ENCODE peak calls at places on chromosomes 16 and 17, in seven cellular contexts. J, V, B, N, X, C and S are unnamed samples. For H3K4me1, the result is how much of the 10 kb centered on the place peaks cover.

GRCh38 chr17:80951121-80952090 is 40.2 kb upstream of the CHMP6 start:
- DNase-seq in J (no peak), V (no peak), B (no peak), N (no peak), X (no peak), C (no peak), S (peak)

GRCh38 chr16:86498155-86498651 is 12.1 kb upstream of the FOXF1 start:
- DNase-seq in J (no peak), V (no peak), B (no peak), N (no peak), X (no peak), C (no peak), S (no peak)

GRCh38 chr17:66507103-66507923 is 204.9 kb downstream of the PRKCA start:
- DNase-seq in J (no peak), V (peak), B (peak), N (no peak), X (peak), C (no peak), S (no peak)

GRCh38 chr17:79843917-79844815 is 4.9 kb upstream of the CBX4 start:
- DNase-seq in J (peak), V (peak), B (peak), N (no peak), X (peak), C (peak), S (peak)

GRCh38 chr17:48470388-48471034 is 40.5 kb upstream of the SKAP1 start:
- DNase-seq in J (no peak), V (no peak), B (no peak), N (no peak), X (no peak), C (no peak), S (peak)

GRCh38 chr16:521381-522210 is 5.9 kb upstream of the CAPN15 start:
- DNase-seq in J (no peak), V (peak), B (no peak), N (no peak), X (no peak), C (no peak), S (no peak)

GRCh38 chr17:79942591-79943353 is 92.9 kb downstream of the TBC1D16 start:
- DNase-seq in J (no peak), V (no peak), B (no peak), N (no peak), X (no peak), C (peak), S (no peak)

GRCh38 chr16:582614-583331 is 7.1 kb upstream of the RAB40C start:
- DNase-seq in J (no peak), V (no peak), B (peak), N (no peak), X (no peak), C (peak), S (no peak)

GRCh38 chr17:37512442-37513070 is 22.9 kb downstream of the DUSP14 start:
- DNase-seq in J (no peak), V (no peak), B (no peak), N (no peak), X (no peak), C (no peak), S (no peak)

GRCh38 chr17:73710095-73710592 is 65.9 kb upstream of the SDK2 start:
- DNase-seq in J (peak), V (peak), B (peak), N (peak), X (peak), C (peak), S (peak)

DNA sequence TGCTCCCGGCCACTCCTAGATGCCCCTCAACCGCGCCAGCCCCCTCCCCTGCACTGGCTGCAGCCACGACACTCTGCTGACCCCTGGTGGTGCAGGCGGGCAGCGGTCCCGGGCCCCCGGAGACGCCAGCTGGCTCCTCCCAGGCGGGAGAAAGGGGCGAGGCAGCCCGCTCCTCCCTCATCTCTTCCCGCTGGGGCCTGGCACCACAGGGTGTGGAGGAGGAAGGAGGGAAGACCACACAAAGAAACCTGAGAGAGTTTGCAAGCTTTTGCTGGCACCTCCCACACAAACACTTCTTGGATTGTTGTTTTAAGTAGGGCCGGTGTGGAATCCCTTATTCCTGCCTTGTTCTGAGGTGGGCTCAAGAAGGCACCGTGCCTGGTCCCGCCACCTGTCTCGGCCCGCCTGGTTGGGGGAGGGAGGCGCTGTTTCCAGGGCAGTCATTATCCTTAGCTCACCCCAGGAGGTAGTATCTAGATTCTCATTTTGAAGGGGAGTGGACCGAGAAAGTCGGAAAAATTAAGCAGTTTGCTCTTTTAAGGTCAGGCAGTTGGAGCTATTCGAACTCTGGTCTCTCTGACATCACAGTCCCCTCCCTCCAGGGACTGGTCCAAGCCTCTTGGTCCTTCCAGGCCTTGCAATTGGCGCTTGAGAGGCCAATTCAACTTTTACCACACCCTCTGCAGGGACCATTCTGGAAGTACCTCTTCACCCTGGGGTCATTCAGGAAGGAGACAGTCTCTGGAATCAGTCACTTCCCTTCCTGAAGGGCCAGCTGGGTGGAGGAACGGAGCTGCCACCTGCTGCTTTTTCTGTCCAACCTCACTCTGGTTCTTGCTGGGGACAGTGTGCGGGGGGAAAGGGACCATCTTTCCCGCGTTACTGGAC is 951 bp upstream of the ANKRD13B start:
- DNase-seq in J (peak), V (peak), B (peak), N (peak), X (peak), C (peak), S (peak)
- H3K4me1 ChIP-seq in J (half or more), V (under half), B (half or more), N (half or more), X (half or more), C (under half), S (under half)

DNA sequence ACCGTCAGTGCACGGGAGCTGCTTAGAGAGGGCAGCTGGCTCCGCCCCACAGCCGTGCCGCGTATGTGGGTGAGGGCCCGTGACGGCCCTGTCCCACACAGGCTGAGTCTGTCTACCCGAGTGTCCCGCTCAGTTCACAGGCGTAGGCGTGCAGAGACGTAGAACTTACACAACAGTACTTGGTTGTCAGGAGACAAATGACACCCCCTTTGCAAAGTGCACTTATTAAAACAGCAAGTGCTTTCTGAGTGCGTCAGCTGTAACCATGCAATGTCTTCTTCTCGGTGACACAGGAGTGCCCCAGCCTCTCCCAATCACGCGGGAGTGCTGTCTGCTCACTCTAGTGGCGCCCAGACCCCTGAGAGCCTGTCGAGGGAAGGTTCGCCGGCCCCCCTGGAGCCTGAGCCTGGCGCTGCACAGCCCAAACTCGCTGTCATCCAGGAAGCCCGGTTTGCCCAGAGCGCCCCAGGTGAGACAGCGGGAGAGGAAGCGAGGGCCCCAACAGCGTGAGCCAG is 64.2 kb downstream of the FOXK2 start:
- DNase-seq in J (no peak), V (no peak), B (no peak), N (no peak), X (no peak), C (no peak), S (no peak)
- H3K4me3 ChIP-seq in J (no peak), V (no peak), B (no peak), N (no peak), X (no peak), C (no peak), S (no peak)

GRCh38 chr16:75261590-75262078 is 10.2 kb upstream of the BCAR1 start:
- DNase-seq in J (no peak), V (no peak), B (no peak), N (no peak), X (no peak), C (no peak), S (peak)
- H3K4me1 ChIP-seq in J (half or more), V (half or more), B (half or more), N (under half), X (half or more), C (under half), S (under half)

GRCh38 chr17:82751171-82751570 is 694 bp upstream of the TBCD start:
- DNase-seq in J (no peak), V (no peak), B (no peak), N (no peak), X (no peak), C (no peak), S (no peak)
- H3K4me3 ChIP-seq in J (peak), V (no peak), B (peak), N (peak), X (peak), C (peak), S (peak)